ENCODE peak calls at places on chromosomes 4 and X, in seven cellular contexts. I is foreskin fibroblast, G is lung, V is suprapubic skin, P is upper lobe of right lung, E is lower leg skin, F is thoracic aorta. A is an unnamed sample.

GRCh38 chrX:75303795-75304194 is 29.9 kb downstream of the UPRT start:
- DNase-seq in V (no peak), E (no peak), F (no peak), G (no peak), I (no peak), P (no peak), A (no peak)

GRCh38 chr4:106583567-106583966 is 215.0 kb upstream of the GIMD1 start:
- DNase-seq in E (no peak), F (no peak), V (no peak), I (peak; percentile 91), G (no peak), P (no peak), A (no peak)

GRCh38 chrX:47991263-47992092 is 12.3 kb downstream of the ZNF182 start:
- DNase-seq in P (no peak), I (peak; percentile 30), G (no peak), E (no peak), V (no peak), F (no peak), A (no peak)

GRCh38 chrX:31838617-31839016 is 766.8 kb upstream of the FTHL17 start:
- DNase-seq in V (no peak), I (no peak), P (no peak), G (no peak), E (no peak), F (no peak), A (no peak)

GRCh38 chrX:115531818-115532403 is 29.1 kb upstream of the PLS3 start:
- DNase-seq in P (no peak), V (no peak), E (no peak), F (no peak), I (peak; percentile 32), G (peak; percentile 32), A (no peak)

GRCh38 chr4:77797239-77797638 is 21.9 kb downstream of the CNOT6L start:
- DNase-seq in G (no peak), P (no peak), I (no peak), F (no peak), V (no peak), E (no peak), A (no peak)

GRCh38 chr4:132065940-132066495 is 1083.1 kb upstream of the PCDH10 start:
- DNase-seq in E (no peak), G (no peak), P (no peak), V (no peak), F (no peak), I (peak; percentile 27), A (no peak)

GRCh38 chrX:103453655-103454054 is 65.6 kb downstream of the RAB40A start:
- DNase-seq in P (no peak), V (no peak), G (no peak), E (no peak), F (no peak), I (peak; percentile 90), A (no peak)

GRCh38 chr4:103052779-103053178 is 23.8 kb downstream of the SLC9B2 start:
- DNase-seq in P (no peak), F (no peak), I (no peak), V (no peak), E (no peak), G (no peak), A (no peak)

GRCh38 chr4:150280081-150280950 is 202.1 kb downstream of the DCLK2 start:
- DNase-seq in G (no peak), P (no peak), I (peak; percentile 70), F (no peak), E (no peak), V (no peak), A (no peak)

DNA sequence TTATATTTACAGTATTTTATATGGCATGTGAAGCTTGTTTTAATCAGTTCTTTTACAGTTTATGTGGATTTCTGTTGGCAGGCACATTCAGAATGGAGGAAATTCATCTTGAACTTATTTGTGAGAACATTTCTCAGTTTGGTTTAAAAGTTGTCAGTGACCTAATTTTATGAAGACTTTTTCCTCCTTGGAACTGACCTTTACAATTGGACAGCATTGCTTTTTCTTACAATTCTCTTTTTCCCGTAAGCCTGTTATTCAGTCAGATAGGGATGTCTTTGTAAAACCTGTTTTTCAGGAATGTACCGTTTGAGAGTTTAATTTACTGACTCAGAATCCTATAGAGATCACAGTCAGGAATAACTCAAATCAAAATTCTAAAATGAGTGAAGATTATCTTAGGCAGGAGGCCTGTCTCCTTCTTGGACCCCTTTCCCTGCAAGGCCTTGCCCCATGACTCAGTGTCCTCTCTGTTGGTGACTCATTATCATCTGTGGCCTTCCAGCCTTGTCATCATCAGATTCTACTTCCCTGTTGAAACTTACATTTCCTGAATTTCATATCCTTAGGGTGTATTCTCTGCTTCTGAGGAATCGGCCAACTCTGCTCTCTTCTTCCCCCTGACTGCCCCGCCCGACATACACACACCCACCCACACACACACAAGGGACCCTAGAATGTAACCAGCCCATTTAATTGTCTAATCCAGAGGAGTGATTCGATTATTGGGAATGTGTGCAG is 99.7 kb downstream of the ARHGAP10 start:
- DNase-seq in I (peak; percentile 93), V (no peak), F (peak; percentile 31), P (no peak), G (peak; percentile 40), E (peak; percentile 86), A (no peak)
- TF ChIP-seq CTCF in I (no peak), V (no peak), F (no peak), P (no peak), G (no peak), E (no peak), A (no peak)

DNA sequence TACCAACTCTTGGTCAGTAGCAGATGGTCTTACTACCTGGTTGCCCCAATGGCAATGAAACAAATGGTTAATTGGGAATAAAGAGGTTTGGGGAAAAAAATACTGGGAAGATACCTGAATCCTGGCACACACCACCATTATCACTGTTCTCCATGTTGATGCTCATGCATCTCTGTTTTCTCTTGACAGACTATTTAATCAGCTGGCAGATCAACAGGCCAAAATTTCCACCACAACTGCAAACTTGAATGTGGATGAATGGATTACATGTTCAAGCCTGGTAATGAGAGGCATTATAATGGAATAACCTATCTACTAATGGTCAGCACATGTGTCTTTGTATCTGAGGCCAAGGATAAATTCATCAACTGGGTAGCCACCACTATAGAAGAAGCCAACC is 45.7 kb downstream of the ZNF721 start:
- DNase-seq in I (no peak), P (no peak), V (no peak), E (no peak), G (no peak), F (no peak), A (no peak)
- H3K4me3 ChIP-seq in I (no peak overlapping the region), P (no peak overlapping the region), V (no peak overlapping the region), E (no peak overlapping the region), G (no peak overlapping the region), F (no peak overlapping the region), A (no peak overlapping the region)

GRCh38 chr4:139209470-139210063 is 32.5 kb upstream of the ELF2 start:
- DNase-seq in V (no peak), G (no peak), E (no peak), P (no peak), F (no peak), I (no peak), A (no peak)

GRCh38 chr4:139207247-139207646 is 30.2 kb upstream of the ELF2 start:
- DNase-seq in I (no peak), F (no peak), E (no peak), V (no peak), P (no peak), G (no peak), A (no peak)

GRCh38 chr4:139208404-139208945 is 31.5 kb upstream of the ELF2 start:
- DNase-seq in P (no peak), E (peak; percentile 71), I (peak; percentile 92), G (no peak), V (no peak), F (no peak), A (no peak)

GRCh38 chr4:139207873-139208403 is 30.9 kb upstream of the ELF2 start:
- DNase-seq in G (no peak), P (no peak), V (peak; percentile 65), F (no peak), I (no peak), E (no peak), A (no peak)

DNA sequence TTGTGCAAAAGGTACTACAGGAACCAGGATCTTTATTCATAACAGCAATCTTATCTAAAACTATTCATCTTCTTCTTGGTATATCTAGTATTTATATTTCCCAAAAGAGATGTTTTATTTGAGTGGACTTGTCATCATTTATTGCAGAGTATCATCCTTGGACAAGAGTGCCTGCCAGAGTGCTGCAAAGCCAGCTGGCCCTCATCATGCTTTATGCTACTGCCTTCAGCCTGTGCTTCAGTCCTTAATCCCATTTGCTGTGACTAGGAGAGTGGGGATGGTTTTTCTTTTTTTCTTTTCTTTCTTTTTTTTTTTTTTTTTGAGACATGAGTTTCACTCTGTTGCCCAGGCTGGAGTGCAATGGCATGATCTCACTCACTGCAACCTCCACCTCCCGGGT is 33.5 kb upstream of the ELF2 start:
- DNase-seq in P (no peak), V (no peak), E (no peak), G (no peak), I (no peak), F (no peak), A (no peak)
- TF ChIP-seq CTCF in P (no peak), V (no peak), E (no peak), G (no peak), I (no peak), F (no peak), A (no peak)

GRCh38 chr4:38612996-38613395 is 51.0 kb upstream of the KLF3 start:
- DNase-seq in G (no peak), E (no peak), I (no peak), V (no peak), F (no peak), P (no peak), A (no peak)
- H3K4me3 ChIP-seq in G (no peak overlapping the region), E (no peak overlapping the region), I (no peak overlapping the region), V (no peak overlapping the region), F (no peak overlapping the region), P (no peak overlapping the region), A (no peak overlapping the region)

DNA sequence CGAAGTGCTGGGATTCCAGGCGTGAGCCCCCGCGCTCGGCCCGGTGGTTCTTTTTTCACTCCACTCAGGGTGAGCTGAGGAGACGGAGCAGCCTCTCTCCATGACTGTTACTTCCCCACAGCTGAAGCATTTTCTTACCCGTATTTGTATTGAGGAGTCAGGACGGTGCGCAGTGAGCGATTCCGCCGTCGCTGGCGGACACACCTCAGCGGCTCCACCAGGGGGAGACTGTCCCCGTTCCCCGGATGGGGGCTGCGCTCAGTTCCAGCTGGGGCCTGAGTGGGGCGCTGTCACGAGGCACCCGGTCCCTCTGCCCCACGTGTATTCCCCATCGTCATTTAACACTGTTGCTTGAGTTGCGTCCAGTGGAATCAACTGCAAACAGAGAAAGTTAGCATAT is 844.0 kb upstream of the FRG1 start:
- DNase-seq in E (no peak), P (no peak), G (no peak), V (no peak), F (no peak), I (no peak), A (no peak)
- TF ChIP-seq CTCF in E (no peak), P (no peak), G (no peak), V (no peak), F (no peak), I (no peak), A (no peak)

A was measured in GM12864.